ENCODE peak calls at places on chromosomes 5 and 9, in four cellular contexts. M is right lobe of liver, L is H1, C is dorsolateral prefrontal cortex. B is an unnamed sample.

GRCh38 chr5:178247481-178248456 is 15.2 kb upstream of the PHYKPL start:
- DNase-seq in L (no peak), C (no peak), M (no peak), B (no peak)

GRCh38 chr5:60488466-60489130 is 211.4 kb downstream of the DEPDC1B start:
- DNase-seq in L (no peak), M (no peak), C (no peak), B (no peak)

GRCh38 chr5:135811007-135811406 is 23.5 kb upstream of the SLC25A48 start:
- DNase-seq in M (no peak), C (no peak), L (no peak), B (no peak)

GRCh38 chr5:66171349-66172344 is 27.5 kb downstream of the SREK1 start:
- DNase-seq in L (no peak), M (no peak), C (no peak), B (no peak)

GRCh38 chr5:149747833-149748366 is 17.8 kb downstream of the PPARGC1B start:
- DNase-seq in C (no peak), M (no peak), L (no peak), B (no peak)

GRCh38 chr5:29218829-29219228 is 1974.7 kb upstream of the CDH6 start:
- DNase-seq in L (no peak), M (no peak), C (no peak), B (no peak)

GRCh38 chr5:22560115-22560514 is 293.0 kb downstream of the CDH12 start:
- DNase-seq in C (no peak), L (no peak), M (no peak), B (no peak)

GRCh38 chr5:172319708-172320441 is 36.3 kb upstream of the UBTD2 start:
- DNase-seq in M (no peak), C (no peak), L (no peak), B (no peak)

GRCh38 chr5:16600397-16600796 is 16.4 kb downstream of the RETREG1 start:
- DNase-seq in L (no peak), C (peak; percentile 24), M (peak; percentile 68), B (peak; percentile 70)

GRCh38 chr9:83291196-83291595 is 228.3 kb upstream of the RASEF start:
- DNase-seq in C (no peak), L (no peak), M (no peak), B (no peak)

GRCh38 chr5:1668141-1668721 is 131.4 kb downstream of the MRPL36 start:
- DNase-seq in L (no peak), C (no peak), M (no peak), B (no peak)

GRCh38 chr9:133485531-133486260 is 6.8 kb upstream of the SLC2A6 start:
- DNase-seq in M (peak; percentile 22), L (no peak), C (no peak), B (peak; percentile 69)

GRCh38 chr9:4137755-4138154 is 162.1 kb downstream of the GLIS3 start:
- DNase-seq in M (no peak), C (no peak), L (no peak), B (no peak)

DNA sequence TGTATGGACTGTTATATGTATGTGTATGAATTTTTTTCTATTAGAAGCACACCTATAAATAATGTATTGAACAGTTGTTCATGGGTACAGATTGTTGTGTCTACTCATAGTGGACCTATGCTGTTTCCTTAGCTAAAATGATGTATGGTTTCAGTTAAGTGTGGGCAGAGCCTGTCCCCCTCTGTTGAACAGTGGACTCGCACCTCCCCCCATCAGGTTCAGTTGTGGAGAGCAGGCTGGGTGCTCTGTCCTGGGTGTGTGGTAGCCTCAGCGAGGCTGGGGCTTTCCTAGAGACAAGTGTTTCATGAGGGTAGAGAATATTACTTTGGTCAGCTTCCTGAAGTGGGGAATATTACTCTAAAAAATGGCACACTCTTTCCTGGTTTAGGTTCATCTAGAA is 47.4 kb upstream of the LRRTM2 start:
- DNase-seq in M (no peak), C (no peak), L (no peak), B (no peak)
- TF ChIP-seq CTCF in M (no peak), C (no peak), L (no peak), B (no peak)

GRCh38 chr5:142446131-142446959 is 121.5 kb upstream of the SPRY4 start:
- DNase-seq in M (no peak), C (no peak), L (no peak), B (no peak)
- H3K27ac ChIP-seq in M (no peak overlapping the region), C (no peak overlapping the region), L (no peak overlapping the region), B (peak overlapping the region; percentile 30)

GRCh38 chr5:126973193-126973592 is 57.2 kb downstream of the MARCHF3 start:
- DNase-seq in C (no peak), L (peak; percentile 2), M (no peak), B (no peak)
- TF ChIP-seq CTCF in C (no peak), L (peak; percentile 7), M (no peak), B (no peak)

GRCh38 chr9:122080986-122081385 is 12.1 kb downstream of the TTLL11 start:
- DNase-seq in C (no peak), L (no peak), M (no peak), B (peak; percentile 44)
- H3K27ac ChIP-seq in C (peak overlapping the region; percentile 97), L (no peak overlapping the region), M (no peak overlapping the region), B (no peak overlapping the region)

DNA sequence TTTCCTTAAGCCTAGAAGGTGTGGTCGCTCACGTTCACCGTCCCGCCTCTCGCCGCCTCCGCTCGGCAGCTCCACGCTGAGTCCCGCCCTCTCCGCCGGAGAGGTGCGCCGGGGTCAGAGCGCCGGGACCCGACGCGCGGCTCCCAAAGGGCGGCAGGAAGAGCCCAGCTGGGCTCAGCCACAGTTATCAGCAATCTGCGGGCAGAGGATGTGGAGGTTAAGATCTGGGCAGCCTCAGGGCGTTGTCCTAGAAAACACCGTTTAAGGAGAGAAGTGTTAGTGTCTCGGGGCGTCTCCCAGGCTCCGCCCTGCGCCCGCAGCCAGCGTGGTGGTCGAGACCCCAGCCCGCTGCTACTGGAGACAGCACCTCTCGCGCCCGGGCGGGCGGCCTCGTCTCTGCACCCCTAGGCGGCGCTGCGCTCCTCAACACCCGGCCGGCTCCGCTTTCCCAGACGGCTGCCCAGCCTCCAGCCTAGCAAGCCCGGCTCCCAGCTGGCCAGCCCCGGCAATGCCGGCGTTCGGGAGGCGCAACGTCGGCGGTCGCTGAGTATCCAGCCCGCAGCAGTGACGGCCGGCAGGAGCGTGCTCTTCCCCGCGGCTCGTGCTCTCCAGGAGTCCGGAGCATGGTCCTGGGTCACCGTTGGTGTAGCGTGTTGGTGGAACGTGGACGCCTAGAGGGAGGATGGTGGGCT is at the start of gene PCDHAC1:
- DNase-seq in L (peak; percentile 81), C (peak; percentile 88), M (peak; percentile 85), B (peak; percentile 80)
- TF ChIP-seq CTCF in L (peak; percentile 98), C (peak; percentile 77), M (peak; percentile 70), B (peak; percentile 61)

GRCh38 chr5:39422036-39422606 is 2.7 kb downstream of the DAB2 start:
- DNase-seq in C (no peak), L (no peak), M (no peak), B (no peak)
- H3K27ac ChIP-seq in C (no peak overlapping the region), L (no peak overlapping the region), M (no peak overlapping the region), B (peak overlapping the region; percentile 90)

B was measured in left lung.